ENCODE peak calls at places on chromosome 20, in ten cellular contexts. K, S, U, W, Y, A, L, V, B and P are unnamed samples.
A peak's percentile ranks its signal among the peaks of the same experiment; 100 is the strongest.

GRCh38 chr20:59435496-59435895 is 135.1 kb downstream of the EDN3 start:
- DNase-seq in L (no peak), V (no peak), U (no peak), W (no peak), S (no peak), B (no peak), K (no peak), A (no peak), Y (no peak), P (no peak)

GRCh38 chr20:35216541-35216940 is 9.9 kb upstream of the MMP24 start:
- DNase-seq in S (no peak), A (no peak), B (no peak), Y (no peak), V (no peak), W (no peak), U (no peak), L (no peak), K (no peak), P (no peak)

GRCh38 chr20:44780226-44780625 is 30.1 kb downstream of the RIMS4 start:
- DNase-seq in B (peak; percentile 60), L (peak; percentile 32), A (peak; percentile 8), U (no peak), W (no peak), S (peak; percentile 88), K (no peak), V (no peak), Y (peak; percentile 65), P (no peak)

GRCh38 chr20:44295995-44296394 is 15.0 kb downstream of the FITM2 start:
- DNase-seq in V (no peak), A (no peak), B (no peak), K (no peak), L (no peak), S (no peak), W (no peak), U (no peak), Y (no peak), P (no peak)

GRCh38 chr20:41716436-41716835 is 98.3 kb upstream of the CHD6 start:
- DNase-seq in K (no peak), U (no peak), S (no peak), A (no peak), W (no peak), V (no peak), Y (peak; percentile 38), L (no peak), B (no peak), P (no peak)

GRCh38 chr20:10216146-10216741 is 2.4 kb upstream of the SNAP25 start:
- DNase-seq in B (no peak), W (no peak), K (no peak), U (no peak), S (no peak), A (no peak), V (no peak), L (no peak), Y (no peak), P (no peak)

GRCh38 chr20:7459123-7459522 is 481.1 kb downstream of the HAO1 start:
- DNase-seq in V (no peak), S (no peak), Y (peak; percentile 69), A (no peak), L (no peak), W (no peak), K (no peak), B (no peak), U (no peak), P (no peak)

GRCh38 chr20:39283464-39283863 is 321.3 kb downstream of the DHX35 start:
- DNase-seq in B (no peak), Y (no peak), S (no peak), U (no peak), K (no peak), W (no peak), A (no peak), L (no peak), V (no peak), P (no peak)

GRCh38 chr20:49361872-49362663 is 84.2 kb upstream of the ZNFX1 start:
- DNase-seq in U (no peak), W (no peak), L (no peak), Y (no peak), V (no peak), A (no peak), S (no peak), B (no peak), K (no peak), P (no peak)

GRCh38 chr20:52031206-52031573 is 160.4 kb downstream of the ZFP64 start:
- DNase-seq in Y (no peak), W (no peak), B (no peak), U (no peak), K (no peak), L (no peak), A (no peak), S (peak; percentile 16), V (no peak), P (no peak)

GRCh38 chr20:25056601-25057233 is 1.2 kb downstream of the ACSS1 start:
- DNase-seq in U (no peak), L (no peak), V (no peak), A (no peak), W (no peak), Y (no peak), B (no peak), S (no peak), K (peak; percentile 60), P (no peak)

GRCh38 chr20:19015326-19015725 is 197.1 kb upstream of the SLC24A3 start:
- DNase-seq in B (no peak), L (no peak), A (no peak), W (no peak), Y (no peak), K (no peak), S (no peak), V (no peak), U (no peak), P (no peak)

GRCh38 chr20:37346232-37346525 is 239 bp downstream of the SRC start:
- DNase-seq in K (no peak), Y (no peak), A (no peak), L (no peak), U (no peak), B (no peak), S (no peak), V (no peak), W (no peak), P (no peak)

GRCh38 chr20:4797275-4797674 is 75.6 kb downstream of the PRND start:
- DNase-seq in K (no peak), Y (peak; percentile 12), S (no peak), U (no peak), V (no peak), W (no peak), A (no peak), L (peak; percentile 12), B (no peak), P (no peak)

GRCh38 chr20:32820698-32821378 is 1.1 kb downstream of the MAPRE1 start:
- DNase-seq in U (no peak), Y (no peak), A (no peak), L (no peak), W (no peak), K (no peak), S (no peak), B (no peak), V (no peak), P (no peak)